ENCODE peak calls at places on chromosome 9, in ten cellular contexts. S is fibroblast of mammary gland, T is cardiac fibroblast, A is GM06990, V is testis, D is spleen, X is GM23338, U is fibroblast of the aortic adventitia, E is psoas muscle, N is ovary. K is an unnamed sample.

GRCh38 chr9:15430920-15431844 is 8.5 kb downstream of the SNAPC3 start:
- DNase-seq in D (no peak), X (peak), E (no peak), U (no peak), S (no peak), T (no peak), A (no peak), N (no peak), V (peak), K (no peak)

GRCh38 chr9:75850459-75851200 is 39.8 kb upstream of the PCSK5 start:
- DNase-seq in T (no peak), X (no peak), D (no peak), U (no peak), S (no peak), N (no peak), V (no peak), E (no peak), A (no peak), K (no peak)

GRCh38 chr9:102550266-102550665 is 444.9 kb upstream of the CYLC2 start:
- DNase-seq in U (no peak), S (no peak), V (no peak), E (no peak), A (no peak), N (no peak), X (no peak), T (no peak), D (no peak), K (no peak)

GRCh38 chr9:105363842-105364241 is 84.0 kb upstream of the FSD1L start:
- DNase-seq in X (no peak), A (no peak), E (no peak), T (no peak), V (no peak), D (no peak), N (no peak), U (no peak), S (no peak), K (no peak)

GRCh38 chr9:18114559-18114958 is 359.4 kb upstream of the ADAMTSL1 start:
- DNase-seq in E (no peak), D (no peak), V (no peak), X (no peak), A (no peak), T (no peak), N (no peak), U (no peak), S (no peak), K (no peak)

GRCh38 chr9:76336027-76336426 is 58.2 kb downstream of the RFK start:
- DNase-seq in E (no peak), X (no peak), D (no peak), U (no peak), S (no peak), N (no peak), V (no peak), T (no peak), A (no peak), K (no peak)

GRCh38 chr9:15873573-15874177 is 320.8 kb downstream of the CCDC171 start:
- DNase-seq in V (no peak), S (peak), A (peak), X (peak), E (no peak), D (no peak), T (peak), N (no peak), U (peak), K (peak)

GRCh38 chr9:123933401-123933800 is 3.5 kb upstream of the DENND1A start:
- DNase-seq in U (peak), E (no peak), T (peak), V (no peak), D (no peak), S (peak), X (no peak), N (no peak), A (no peak), K (peak)

GRCh38 chr9:88238281-88238571 is 100.0 kb upstream of the SPATA31C2 start:
- DNase-seq in N (no peak), X (no peak), V (no peak), S (no peak), E (no peak), T (no peak), U (no peak), A (no peak), D (no peak), K (no peak)

GRCh38 chr9:84670106-84670800 is 724 bp downstream of the NTRK2 start:
- DNase-seq in N (peak), U (no peak), E (peak), D (peak), T (no peak), S (no peak), X (peak), V (peak), A (peak), K (no peak)

GRCh38 chr9:70590264-70590646 is 175.8 kb upstream of the KLF9 start:
- DNase-seq in U (peak), A (no peak), X (no peak), D (no peak), V (no peak), E (no peak), N (no peak), T (no peak), S (peak), K (no peak)

GRCh38 chr9:128416432-128417019 is 4.1 kb upstream of the CERCAM start:
- DNase-seq in E (no peak), X (no peak), U (no peak), D (no peak), N (no peak), T (no peak), S (no peak), V (no peak), A (no peak), K (no peak)
- H3K4me3 ChIP-seq in E (no peak), X (no peak), U (no peak), D (no peak), N (no peak), T (no peak), S (no peak), V (no peak), A (no peak), K (no peak)

GRCh38 chr9:101030022-101030391 is 1.5 kb downstream of the PLPPR1 start:
- DNase-seq in A (no peak), E (no peak), U (no peak), T (no peak), D (no peak), S (no peak), V (no peak), N (no peak), X (peak), K (no peak)

GRCh38 chr9:101035098-101035497 is 6.6 kb downstream of the PLPPR1 start:
- DNase-seq in D (no peak), V (no peak), U (no peak), X (no peak), A (no peak), T (no peak), E (no peak), S (no peak), N (no peak), K (no peak)

GRCh38 chr9:101029300-101030021 is 934 bp downstream of the PLPPR1 start:
- DNase-seq in N (no peak), D (no peak), E (no peak), T (no peak), S (no peak), A (no peak), X (peak), U (no peak), V (no peak), K (no peak)

GRCh38 chr9:101037433-101037832 is 8.9 kb downstream of the PLPPR1 start:
- DNase-seq in T (no peak), A (no peak), N (no peak), D (no peak), X (no peak), U (no peak), S (no peak), E (no peak), V (no peak), K (no peak)

DNA sequence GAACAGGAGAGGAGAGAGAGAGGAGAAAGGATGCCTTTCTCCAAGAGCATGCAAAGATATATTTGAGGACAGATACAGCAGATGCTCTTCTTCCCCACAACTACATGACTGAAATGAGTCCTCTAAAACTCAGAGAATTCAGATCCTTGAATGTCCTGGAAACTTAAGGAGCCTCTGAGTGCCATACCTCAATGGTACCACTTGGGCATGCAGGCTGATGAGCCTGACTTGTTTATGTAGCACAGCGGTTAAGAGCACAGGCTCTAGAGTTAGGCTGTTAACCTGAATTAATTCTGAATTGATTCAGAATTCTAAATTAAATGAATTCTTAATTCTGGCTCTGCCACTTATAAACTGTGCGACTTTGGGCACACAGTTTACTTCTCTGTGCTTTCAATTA is 5.7 kb downstream of the PLPPR1 start:
- DNase-seq in V (no peak), U (no peak), X (peak), S (no peak), N (no peak), D (no peak), A (no peak), E (no peak), T (no peak), K (no peak)
- TF ChIP-seq CTCF in V (no peak), U (no peak), X (no peak), S (no peak), N (no peak), D (no peak), A (no peak), E (no peak), T (no peak), K (no peak)

GRCh38 chr9:4704129-4704528 is 24.8 kb downstream of the CDC37L1 start:
- DNase-seq in S (no peak), D (no peak), N (no peak), E (no peak), T (no peak), U (no peak), A (no peak), X (no peak), V (no peak), K (no peak)
- H3K4me3 ChIP-seq in S (no peak), D (no peak), N (no peak), E (no peak), T (no peak), U (no peak), A (no peak), X (no peak), V (no peak), K (no peak)

GRCh38 chr9:126371007-126371870 is 44.6 kb downstream of the MVB12B start:
- DNase-seq in S (no peak), V (no peak), A (no peak), D (no peak), E (no peak), X (peak), T (no peak), U (no peak), N (no peak), K (no peak)
- TF ChIP-seq CTCF in S (no peak), V (no peak), A (no peak), D (no peak), E (no peak), X (no peak), T (no peak), U (no peak), N (no peak), K (no peak)

DNA sequence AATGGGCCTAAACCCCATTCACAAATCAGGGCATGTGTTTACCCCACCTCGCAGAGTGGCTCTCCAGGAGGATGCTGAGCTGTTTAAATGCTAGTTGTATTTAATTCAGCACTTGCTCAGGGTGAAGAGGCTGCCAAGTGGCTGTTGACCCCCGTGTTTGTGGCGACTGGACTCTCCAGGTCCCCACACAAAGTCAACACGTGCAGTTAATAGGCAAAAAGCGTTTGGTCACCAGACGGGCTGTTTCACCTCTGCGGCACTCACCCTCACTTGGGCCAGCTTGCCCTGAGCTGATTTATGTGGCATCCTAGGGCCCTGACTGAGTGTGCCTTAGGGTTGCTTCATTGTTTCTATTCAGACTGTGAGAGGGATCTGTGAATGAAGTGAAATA is 152.3 kb downstream of the GAS1 start:
- DNase-seq in X (peak), E (no peak), T (no peak), S (peak), N (peak), D (no peak), A (no peak), U (peak), V (no peak), K (no peak)
- H3K4me3 ChIP-seq in X (no peak), E (peak), T (peak), S (no peak), N (no peak), D (no peak), A (no peak), U (peak), V (no peak), K (no peak)

DNA sequence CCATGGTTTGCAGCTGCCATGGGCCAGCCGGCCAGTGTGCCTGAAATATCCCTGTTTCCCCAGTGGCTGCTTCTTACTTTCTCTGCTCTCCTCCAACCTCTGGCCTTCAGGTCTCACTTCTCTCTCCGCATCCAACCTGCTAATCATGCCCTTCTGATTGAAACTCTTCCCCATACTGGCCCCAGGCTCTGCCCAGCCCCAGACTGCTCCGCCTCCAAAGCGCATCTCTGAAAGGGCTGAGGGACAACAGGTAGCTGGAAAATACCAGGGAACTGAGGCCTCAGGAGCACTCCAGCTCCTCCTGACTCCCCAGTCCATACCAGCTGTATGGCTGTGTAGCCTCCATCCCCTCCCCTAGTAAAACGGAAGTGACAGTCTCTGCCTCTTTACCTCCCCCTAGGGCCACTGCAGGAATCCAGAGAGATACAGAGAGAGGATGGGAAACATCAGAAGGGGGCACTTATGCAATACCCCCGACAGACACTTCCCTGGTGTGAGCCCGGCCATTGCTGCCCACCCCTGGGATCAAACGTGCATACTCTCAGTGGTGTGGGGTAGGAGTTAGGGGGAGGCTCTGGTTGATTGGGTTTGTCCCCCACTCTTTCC is 34.2 kb downstream of the PAX5 start:
- DNase-seq in D (no peak), V (no peak), S (no peak), N (no peak), X (peak), T (no peak), U (no peak), A (peak), E (no peak), K (no peak)
- TF ChIP-seq CTCF in D (no peak), V (no peak), S (no peak), N (no peak), X (peak), T (no peak), U (no peak), A (peak), E (no peak), K (no peak)

GRCh38 chr9:127395491-127396252 is 1.3 kb upstream of the SLC2A8 start:
- DNase-seq in S (no peak), U (no peak), E (no peak), A (no peak), V (no peak), T (no peak), N (no peak), X (no peak), D (peak), K (no peak)
- H3K4me3 ChIP-seq in S (no peak), U (no peak), E (peak), A (no peak), V (no peak), T (no peak), N (no peak), X (peak), D (no peak), K (no peak)

GRCh38 chr9:4221936-4222335 is 77.9 kb downstream of the GLIS3 start:
- DNase-seq in E (no peak), X (no peak), V (no peak), N (no peak), T (no peak), D (no peak), U (no peak), A (no peak), S (peak), K (no peak)
- TF ChIP-seq CTCF in E (no peak), X (no peak), V (no peak), N (no peak), T (no peak), D (no peak), U (no peak), A (no peak), S (no peak), K (no peak)